ENCODE peak calls at places on chromosome 5, in ten cellular contexts. One of them, this sample, is unnamed.

GRCh38 chr5:43874772-43875171 is 271.8 kb downstream of the NNT start:
- DNase-seq in posterior cingulate gyrus: no peak
- DNase-seq in NCI-H69: no peak
- DNase-seq in endothelial cell: no peak
- DNase-seq in RCC 7860: peak; percentile 44
- DNase-seq in NCI-H1417 treated with DMSO at 0.1 percent for 48 hours: no peak
- DNase-seq in neural crest cell: no peak
- DNase-seq in CD4-positive, CD25-positive, alpha-beta regulatory T cell: no peak
- DNase-seq in NCI-H446: no peak
- DNase-seq in D721Med: no peak
- DNase-seq in this sample: no peak

GRCh38 chr5:170388818-170389217 is 349 bp downstream of the KCNMB1 start:
- DNase-seq in NCI-H1417 treated with DMSO at 0.1 percent for 48 hours: no peak
- DNase-seq in NCI-H69: no peak
- DNase-seq in neural crest cell: no peak
- DNase-seq in posterior cingulate gyrus: no peak
- DNase-seq in endothelial cell: peak; percentile 6
- DNase-seq in D721Med: no peak
- DNase-seq in CD4-positive, CD25-positive, alpha-beta regulatory T cell: no peak
- DNase-seq in NCI-H446: no peak
- DNase-seq in RCC 7860: no peak
- DNase-seq in this sample: no peak

GRCh38 chr5:156147251-156147947 is 179.6 kb upstream of the SGCD start:
- DNase-seq in endothelial cell: no peak
- DNase-seq in posterior cingulate gyrus: no peak
- DNase-seq in NCI-H69: no peak
- DNase-seq in NCI-H446: no peak
- DNase-seq in CD4-positive, CD25-positive, alpha-beta regulatory T cell: no peak
- DNase-seq in D721Med: no peak
- DNase-seq in NCI-H1417 treated with DMSO at 0.1 percent for 48 hours: no peak
- DNase-seq in RCC 7860: peak; percentile 28
- DNase-seq in neural crest cell: no peak
- DNase-seq in this sample: no peak

GRCh38 chr5:133198511-133198910 is 146.7 kb downstream of the HSPA4 start:
- DNase-seq in D721Med: no peak
- DNase-seq in NCI-H69: no peak
- DNase-seq in NCI-H446: no peak
- DNase-seq in endothelial cell: no peak
- DNase-seq in NCI-H1417 treated with DMSO at 0.1 percent for 48 hours: no peak
- DNase-seq in neural crest cell: no peak
- DNase-seq in RCC 7860: no peak
- DNase-seq in CD4-positive, CD25-positive, alpha-beta regulatory T cell: no peak
- DNase-seq in posterior cingulate gyrus: no peak
- DNase-seq in this sample: no peak

GRCh38 chr5:27682600-27682999 is 644.2 kb upstream of the CDH9 start:
- DNase-seq in posterior cingulate gyrus: no peak
- DNase-seq in NCI-H1417 treated with DMSO at 0.1 percent for 48 hours: no peak
- DNase-seq in RCC 7860: no peak
- DNase-seq in endothelial cell: no peak
- DNase-seq in NCI-H69: peak; percentile 10
- DNase-seq in NCI-H446: peak; percentile 39
- DNase-seq in CD4-positive, CD25-positive, alpha-beta regulatory T cell: no peak
- DNase-seq in neural crest cell: no peak
- DNase-seq in D721Med: no peak
- DNase-seq in this sample: no peak

GRCh38 chr5:1535646-1536045 is 11.9 kb upstream of the LPCAT1 start:
- DNase-seq in CD4-positive, CD25-positive, alpha-beta regulatory T cell: peak; percentile 46
- DNase-seq in D721Med: no peak
- DNase-seq in RCC 7860: no peak
- DNase-seq in endothelial cell: no peak
- DNase-seq in neural crest cell: no peak
- DNase-seq in NCI-H446: no peak
- DNase-seq in NCI-H69: no peak
- DNase-seq in posterior cingulate gyrus: no peak
- DNase-seq in NCI-H1417 treated with DMSO at 0.1 percent for 48 hours: no peak
- DNase-seq in this sample: no peak

GRCh38 chr5:79143684-79144379 is 32.2 kb downstream of the BHMT start:
- DNase-seq in NCI-H69: no peak
- DNase-seq in neural crest cell: no peak
- DNase-seq in RCC 7860: peak; percentile 54
- DNase-seq in endothelial cell: no peak
- DNase-seq in NCI-H1417 treated with DMSO at 0.1 percent for 48 hours: no peak
- DNase-seq in D721Med: no peak
- DNase-seq in CD4-positive, CD25-positive, alpha-beta regulatory T cell: no peak
- DNase-seq in NCI-H446: no peak
- DNase-seq in posterior cingulate gyrus: no peak
- DNase-seq in this sample: no peak

GRCh38 chr5:16674750-16675149 is 58.0 kb upstream of the RETREG1 start:
- DNase-seq in posterior cingulate gyrus: no peak
- DNase-seq in endothelial cell: no peak
- DNase-seq in D721Med: no peak
- DNase-seq in CD4-positive, CD25-positive, alpha-beta regulatory T cell: no peak
- DNase-seq in NCI-H1417 treated with DMSO at 0.1 percent for 48 hours: no peak
- DNase-seq in RCC 7860: no peak
- DNase-seq in neural crest cell: no peak
- DNase-seq in NCI-H446: no peak
- DNase-seq in NCI-H69: no peak
- DNase-seq in this sample: no peak

GRCh38 chr5:2902186-2902585 is 150.7 kb upstream of the IRX2 start:
- DNase-seq in endothelial cell: no peak
- DNase-seq in posterior cingulate gyrus: no peak
- DNase-seq in D721Med: no peak
- DNase-seq in NCI-H1417 treated with DMSO at 0.1 percent for 48 hours: no peak
- DNase-seq in CD4-positive, CD25-positive, alpha-beta regulatory T cell: no peak
- DNase-seq in NCI-H446: no peak
- DNase-seq in NCI-H69: no peak
- DNase-seq in RCC 7860: no peak
- DNase-seq in neural crest cell: no peak
- DNase-seq in this sample: peak; percentile 30

GRCh38 chr5:79890119-79890870 is 100.8 kb downstream of the MTX3 start:
- DNase-seq in NCI-H446: no peak
- DNase-seq in NCI-H69: no peak
- DNase-seq in NCI-H1417 treated with DMSO at 0.1 percent for 48 hours: no peak
- DNase-seq in endothelial cell: no peak
- DNase-seq in posterior cingulate gyrus: no peak
- DNase-seq in RCC 7860: no peak
- DNase-seq in CD4-positive, CD25-positive, alpha-beta regulatory T cell: no peak
- DNase-seq in D721Med: no peak
- DNase-seq in neural crest cell: no peak
- DNase-seq in this sample: no peak

GRCh38 chr5:77423022-77423750 is 68.9 kb downstream of the WDR41 start:
- DNase-seq in D721Med: no peak
- DNase-seq in endothelial cell: no peak
- DNase-seq in NCI-H69: no peak
- DNase-seq in neural crest cell: no peak
- DNase-seq in RCC 7860: no peak
- DNase-seq in CD4-positive, CD25-positive, alpha-beta regulatory T cell: no peak
- DNase-seq in NCI-H446: no peak
- DNase-seq in posterior cingulate gyrus: no peak
- DNase-seq in NCI-H1417 treated with DMSO at 0.1 percent for 48 hours: no peak
- DNase-seq in this sample: no peak

GRCh38 chr5:53817183-53817582 is 256.7 kb downstream of the NDUFS4 start:
- DNase-seq in CD4-positive, CD25-positive, alpha-beta regulatory T cell: no peak
- DNase-seq in NCI-H1417 treated with DMSO at 0.1 percent for 48 hours: no peak
- DNase-seq in D721Med: no peak
- DNase-seq in NCI-H69: no peak
- DNase-seq in posterior cingulate gyrus: no peak
- DNase-seq in NCI-H446: no peak
- DNase-seq in neural crest cell: no peak
- DNase-seq in RCC 7860: no peak
- DNase-seq in endothelial cell: no peak
- DNase-seq in this sample: no peak

GRCh38 chr5:146007270-146007669 is 70.9 kb downstream of the SH3RF2 start:
- DNase-seq in neural crest cell: no peak
- DNase-seq in NCI-H69: peak; percentile 42
- DNase-seq in RCC 7860: peak; percentile 37
- DNase-seq in NCI-H446: peak; percentile 17
- DNase-seq in endothelial cell: no peak
- DNase-seq in CD4-positive, CD25-positive, alpha-beta regulatory T cell: no peak
- DNase-seq in D721Med: no peak
- DNase-seq in NCI-H1417 treated with DMSO at 0.1 percent for 48 hours: no peak
- DNase-seq in posterior cingulate gyrus: no peak
- DNase-seq in this sample: no peak

GRCh38 chr5:11724947-11725346 is 179.3 kb downstream of the CTNND2 start:
- DNase-seq in posterior cingulate gyrus: no peak
- DNase-seq in NCI-H446: no peak
- DNase-seq in CD4-positive, CD25-positive, alpha-beta regulatory T cell: no peak
- DNase-seq in NCI-H69: peak; percentile 89
- DNase-seq in RCC 7860: no peak
- DNase-seq in endothelial cell: no peak
- DNase-seq in NCI-H1417 treated with DMSO at 0.1 percent for 48 hours: peak; percentile 30
- DNase-seq in neural crest cell: no peak
- DNase-seq in D721Med: no peak
- DNase-seq in this sample: no peak

GRCh38 chr5:55918097-55919035 is 67.2 kb downstream of the IL31RA start:
- DNase-seq in RCC 7860: peak; percentile 68
- DNase-seq in neural crest cell: no peak
- DNase-seq in NCI-H1417 treated with DMSO at 0.1 percent for 48 hours: no peak
- DNase-seq in CD4-positive, CD25-positive, alpha-beta regulatory T cell: no peak
- DNase-seq in posterior cingulate gyrus: no peak
- DNase-seq in NCI-H69: no peak
- DNase-seq in D721Med: no peak
- DNase-seq in NCI-H446: no peak
- DNase-seq in endothelial cell: no peak
- DNase-seq in this sample: no peak

GRCh38 chr5:126030698-126031097 is 392.5 kb upstream of the GRAMD2B start:
- DNase-seq in posterior cingulate gyrus: no peak
- DNase-seq in D721Med: no peak
- DNase-seq in NCI-H69: no peak
- DNase-seq in CD4-positive, CD25-positive, alpha-beta regulatory T cell: no peak
- DNase-seq in NCI-H446: peak; percentile 71
- DNase-seq in endothelial cell: no peak
- DNase-seq in neural crest cell: no peak
- DNase-seq in NCI-H1417 treated with DMSO at 0.1 percent for 48 hours: no peak
- DNase-seq in RCC 7860: no peak
- DNase-seq in this sample: no peak

GRCh38 chr5:168424506-168425298 is 61.6 kb upstream of the RARS1 start:
- DNase-seq in neural crest cell: no peak
- DNase-seq in endothelial cell: no peak
- DNase-seq in NCI-H446: no peak
- DNase-seq in posterior cingulate gyrus: no peak
- DNase-seq in RCC 7860: peak; percentile 23
- DNase-seq in NCI-H69: no peak
- DNase-seq in CD4-positive, CD25-positive, alpha-beta regulatory T cell: no peak
- DNase-seq in D721Med: no peak
- DNase-seq in NCI-H1417 treated with DMSO at 0.1 percent for 48 hours: no peak
- DNase-seq in this sample: no peak

GRCh38 chr5:87400305-87400899 is 12.3 kb downstream of the CCNH start:
- DNase-seq in CD4-positive, CD25-positive, alpha-beta regulatory T cell: peak; percentile 58
- DNase-seq in endothelial cell: no peak
- DNase-seq in neural crest cell: no peak
- DNase-seq in posterior cingulate gyrus: no peak
- DNase-seq in NCI-H1417 treated with DMSO at 0.1 percent for 48 hours: no peak
- DNase-seq in NCI-H69: peak; percentile 71
- DNase-seq in RCC 7860: peak; percentile 35
- DNase-seq in D721Med: no peak
- DNase-seq in NCI-H446: peak; percentile 60
- DNase-seq in this sample: no peak

GRCh38 chr5:3827624-3828023 is 232.0 kb downstream of the IRX1 start:
- DNase-seq in D721Med: no peak
- DNase-seq in NCI-H69: no peak
- DNase-seq in RCC 7860: no peak
- DNase-seq in endothelial cell: no peak
- DNase-seq in CD4-positive, CD25-positive, alpha-beta regulatory T cell: no peak
- DNase-seq in posterior cingulate gyrus: no peak
- DNase-seq in neural crest cell: no peak
- DNase-seq in NCI-H446: no peak
- DNase-seq in NCI-H1417 treated with DMSO at 0.1 percent for 48 hours: no peak
- DNase-seq in this sample: no peak

GRCh38 chr5:178387061-178387855 is 154.7 kb upstream of the PHYKPL start:
- DNase-seq in CD4-positive, CD25-positive, alpha-beta regulatory T cell: no peak
- DNase-seq in posterior cingulate gyrus: no peak
- DNase-seq in neural crest cell: no peak
- DNase-seq in NCI-H1417 treated with DMSO at 0.1 percent for 48 hours: no peak
- DNase-seq in NCI-H446: no peak
- DNase-seq in NCI-H69: no peak
- DNase-seq in D721Med: no peak
- DNase-seq in endothelial cell: no peak
- DNase-seq in RCC 7860: no peak
- DNase-seq in this sample: no peak

GRCh38 chr5:142432369-142432863 is 107.6 kb upstream of the SPRY4 start:
- DNase-seq in neural crest cell: no peak
- DNase-seq in posterior cingulate gyrus: no peak
- DNase-seq in RCC 7860: no peak
- DNase-seq in NCI-H446: no peak
- DNase-seq in D721Med: no peak
- DNase-seq in CD4-positive, CD25-positive, alpha-beta regulatory T cell: peak; percentile 19
- DNase-seq in NCI-H1417 treated with DMSO at 0.1 percent for 48 hours: no peak
- DNase-seq in endothelial cell: no peak
- DNase-seq in NCI-H69: peak; percentile 67
- DNase-seq in this sample: no peak

GRCh38 chr5:77209495-77210090 is 887 bp upstream of the PDE8B start:
- DNase-seq in NCI-H446: no peak
- DNase-seq in RCC 7860: no peak
- DNase-seq in NCI-H1417 treated with DMSO at 0.1 percent for 48 hours: no peak
- DNase-seq in NCI-H69: peak; percentile 56
- DNase-seq in posterior cingulate gyrus: no peak
- DNase-seq in endothelial cell: no peak
- DNase-seq in CD4-positive, CD25-positive, alpha-beta regulatory T cell: no peak
- DNase-seq in neural crest cell: no peak
- DNase-seq in D721Med: no peak
- DNase-seq in this sample: no peak

GRCh38 chr5:124996764-124997077 is 250.3 kb upstream of the ZNF608 start:
- DNase-seq in D721Med: no peak
- DNase-seq in NCI-H446: no peak
- DNase-seq in NCI-H69: no peak
- DNase-seq in CD4-positive, CD25-positive, alpha-beta regulatory T cell: no peak
- DNase-seq in posterior cingulate gyrus: no peak
- DNase-seq in neural crest cell: no peak
- DNase-seq in RCC 7860: peak; percentile 49
- DNase-seq in endothelial cell: no peak
- DNase-seq in NCI-H1417 treated with DMSO at 0.1 percent for 48 hours: no peak
- DNase-seq in this sample: no peak

GRCh38 chr5:16065810-16066209 is 113.8 kb downstream of the MARCHF11 start:
- DNase-seq in RCC 7860: no peak
- DNase-seq in NCI-H1417 treated with DMSO at 0.1 percent for 48 hours: no peak
- DNase-seq in NCI-H69: peak; percentile 65
- DNase-seq in CD4-positive, CD25-positive, alpha-beta regulatory T cell: no peak
- DNase-seq in D721Med: no peak
- DNase-seq in neural crest cell: no peak
- DNase-seq in posterior cingulate gyrus: no peak
- DNase-seq in endothelial cell: no peak
- DNase-seq in NCI-H446: no peak
- DNase-seq in this sample: no peak

GRCh38 chr5:99320461-99320860 is 391.7 kb upstream of the CHD1 start:
- DNase-seq in RCC 7860: no peak
- DNase-seq in NCI-H69: peak; percentile 87
- DNase-seq in posterior cingulate gyrus: no peak
- DNase-seq in NCI-H1417 treated with DMSO at 0.1 percent for 48 hours: no peak
- DNase-seq in endothelial cell: peak; percentile 16
- DNase-seq in NCI-H446: no peak
- DNase-seq in CD4-positive, CD25-positive, alpha-beta regulatory T cell: no peak
- DNase-seq in neural crest cell: no peak
- DNase-seq in D721Med: no peak
- DNase-seq in this sample: no peak

GRCh38 chr5:1118738-1119137 is 6.9 kb upstream of the SLC12A7 start:
- DNase-seq in NCI-H69: peak; percentile 35
- DNase-seq in posterior cingulate gyrus: no peak
- DNase-seq in NCI-H446: no peak
- DNase-seq in NCI-H1417 treated with DMSO at 0.1 percent for 48 hours: no peak
- DNase-seq in RCC 7860: no peak
- DNase-seq in endothelial cell: no peak
- DNase-seq in neural crest cell: no peak
- DNase-seq in CD4-positive, CD25-positive, alpha-beta regulatory T cell: no peak
- DNase-seq in D721Med: no peak
- DNase-seq in this sample: no peak

GRCh38 chr5:149186506-149186905 is 45.2 kb downstream of the ABLIM3 start:
- DNase-seq in RCC 7860: no peak
- DNase-seq in NCI-H446: no peak
- DNase-seq in CD4-positive, CD25-positive, alpha-beta regulatory T cell: no peak
- DNase-seq in posterior cingulate gyrus: no peak
- DNase-seq in NCI-H1417 treated with DMSO at 0.1 percent for 48 hours: no peak
- DNase-seq in D721Med: no peak
- DNase-seq in endothelial cell: no peak
- DNase-seq in NCI-H69: no peak
- DNase-seq in neural crest cell: no peak
- DNase-seq in this sample: no peak

GRCh38 chr5:1038417-1039209 is 30.0 kb downstream of the NKD2 start:
- DNase-seq in endothelial cell: no peak
- DNase-seq in NCI-H446: no peak
- DNase-seq in posterior cingulate gyrus: no peak
- DNase-seq in D721Med: peak; percentile 6
- DNase-seq in CD4-positive, CD25-positive, alpha-beta regulatory T cell: no peak
- DNase-seq in NCI-H1417 treated with DMSO at 0.1 percent for 48 hours: no peak
- DNase-seq in neural crest cell: no peak
- DNase-seq in RCC 7860: no peak
- DNase-seq in NCI-H69: no peak
- DNase-seq in this sample: no peak

This sample was measured in ecto neural progenitor cell.